ENCODE peak calls at places on chromosome X, in four cellular contexts. W is lower lobe of right lung; R is cardiac muscle cell; U is CD4-positive, alpha-beta memory T cell. L is an unnamed sample. For H3K4me1, the result is how much of the 10 kb centered on the place peaks cover.

GRCh38 chrX:106706466-106706865 is 20.0 kb upstream of the RNF128 start:
- DNase-seq in W (no peak), R (no peak), U (no peak), L (no peak)

GRCh38 chrX:10749113-10749512 is 128.7 kb upstream of the MID1 start:
- DNase-seq in W (no peak), R (no peak), U (no peak), L (peak)

GRCh38 chrX:70436380-70436779 is 8.3 kb upstream of the DLG3 start:
- DNase-seq in W (no peak), R (peak), U (no peak), L (no peak)

GRCh38 chrX:64206556-64207162 is 1.2 kb upstream of the AMER1 start:
- DNase-seq in W (peak), R (peak), U (no peak), L (peak)

GRCh38 chrX:12447448-12448154 is 309.3 kb downstream of the FRMPD4 start:
- DNase-seq in W (no peak), R (no peak), U (no peak), L (peak)

GRCh38 chrX:67296395-67296794 is 247.4 kb upstream of the AR start:
- DNase-seq in W (no peak), R (no peak), U (no peak), L (no peak)

GRCh38 chrX:129115104-129115503 is 408.2 kb downstream of the SMARCA1 start:
- DNase-seq in W (no peak), R (peak), U (no peak), L (peak)

GRCh38 chrX:129908636-129909035 is 2.7 kb downstream of the UTP14A start:
- DNase-seq in W (no peak), R (no peak), U (no peak), L (peak)

GRCh38 chrX:100939336-100939735 is 10.6 kb upstream of the XKRX start:
- DNase-seq in W (no peak), R (no peak), U (no peak), L (no peak)

GRCh38 chrX:136200466-136200865 is 50.7 kb downstream of the MAP7D3 start:
- DNase-seq in W (no peak), R (no peak), U (peak), L (peak)

GRCh38 chrX:30786374-30786773 is 102.7 kb downstream of the TAB3 start:
- DNase-seq in W (no peak), R (no peak), U (no peak), L (no peak)

GRCh38 chrX:129696463-129697155 is 41.9 kb upstream of the APLN start:
- DNase-seq in W (no peak), R (no peak), U (no peak), L (no peak)

GRCh38 chrX:134849390-134849789 is 141.4 kb upstream of the SMIM10 start:
- DNase-seq in W (no peak), R (no peak), U (no peak), L (peak)

GRCh38 chrX:109886122-109886761 is 116.7 kb upstream of the TMEM164 start:
- DNase-seq in W (peak), R (peak), U (no peak), L (peak)

GRCh38 chrX:142204522-142205433 is at the start of gene MAGEC2:
- DNase-seq in W (no peak), R (no peak), U (no peak), L (no peak)

GRCh38 chrX:123968383-123969050 is 7.0 kb downstream of the STAG2 start:
- DNase-seq in W (no peak), R (no peak), U (no peak), L (no peak)

GRCh38 chrX:17415242-17415815 is 40.3 kb downstream of the NHS start:
- DNase-seq in W (no peak), R (no peak), U (no peak), L (no peak)
- H3K4me1 ChIP-seq in W (under half), R (under half), U (under half), L (under half)

DNA sequence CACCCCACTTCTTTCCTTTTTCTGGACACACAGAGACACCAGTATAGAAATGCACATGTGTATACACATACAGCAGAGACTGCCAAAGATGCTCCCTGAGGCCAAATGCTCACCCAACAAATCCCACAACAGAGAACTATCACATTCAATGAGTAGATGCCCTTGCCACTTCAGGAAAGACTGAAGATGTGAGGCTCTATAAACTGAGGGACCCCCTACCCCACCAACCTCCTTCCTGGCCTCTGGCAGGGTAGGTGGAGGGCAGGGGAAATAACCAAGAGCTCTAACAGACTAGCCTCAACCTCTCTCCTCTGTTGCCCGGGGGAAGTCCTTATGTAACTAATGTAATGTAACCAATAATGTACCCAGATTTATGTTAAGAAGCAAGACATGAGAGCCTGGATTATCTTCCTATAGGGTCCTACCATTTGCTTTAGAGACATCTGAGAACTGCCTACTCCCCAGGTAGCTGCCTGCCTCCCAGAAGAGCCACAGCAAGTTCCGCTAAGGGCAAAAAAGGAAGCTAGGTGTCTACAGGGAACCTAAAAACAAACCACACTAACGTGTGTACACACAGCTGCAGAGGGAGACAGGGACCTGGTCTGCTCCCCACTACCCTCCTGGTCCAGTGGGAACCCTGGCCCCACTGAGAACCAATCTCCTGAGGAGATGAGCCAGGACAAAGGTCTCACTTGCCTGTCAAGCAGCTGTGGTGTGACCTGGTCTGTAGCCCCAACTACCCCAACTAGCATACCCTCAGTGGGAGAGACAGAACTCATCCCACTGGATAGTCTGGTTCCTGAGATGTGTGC is 17.8 kb downstream of the OTUD5 start:
- DNase-seq in W (no peak), R (no peak), U (peak), L (no peak)
- H3K4me1 ChIP-seq in W (under half), R (under half), U (half or more), L (under half)

DNA sequence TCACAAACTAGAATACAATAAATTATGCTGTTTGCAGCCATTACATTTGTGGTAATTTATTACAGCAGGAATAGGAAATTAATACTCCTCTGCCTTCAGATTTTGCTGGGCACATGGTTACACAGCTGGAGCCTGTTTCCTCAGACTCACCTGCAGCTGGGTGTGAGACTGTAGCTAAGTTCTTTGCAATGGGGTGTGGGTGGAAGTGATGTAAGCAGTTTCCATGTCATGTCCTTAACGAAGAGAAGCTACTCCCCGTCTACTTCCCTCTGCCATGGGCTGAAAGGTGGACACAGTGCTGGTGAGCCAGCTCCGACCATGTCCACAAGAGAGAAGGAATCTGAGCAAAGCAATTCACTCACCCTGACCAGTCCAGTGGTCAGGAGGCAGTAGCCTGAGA is 18.2 kb downstream of the SH3KBP1 start:
- DNase-seq in W (no peak), R (no peak), U (no peak), L (no peak)
- H3K4me1 ChIP-seq in W (under half), R (under half), U (under half), L (under half)

GRCh38 chrX:66022742-66023725 is 16.8 kb downstream of the VSIG4 start:
- DNase-seq in W (no peak), R (no peak), U (no peak), L (no peak)
- H3K4me1 ChIP-seq in W (under half), R (under half), U (half or more), L (under half)

GRCh38 chrX:115897956-115898355 is 272.6 kb upstream of the AGTR2 start:
- DNase-seq in W (no peak), R (no peak), U (no peak), L (no peak)
- H3K4me1 ChIP-seq in W (under half), R (under half), U (under half), L (under half)

L was measured in fibroblast of lung.